ENCODE peak calls at places on chromosomes 6 and 20, in five cellular contexts. X is CD8-positive, alpha-beta T cell; N is fibroblast of the aortic adventitia; F is ovary; T is adipocyte. W is an unnamed sample.

GRCh38 chr6:73774311-73774766 is 78.3 kb downstream of the CD109 start:
- DNase-seq in F (no peak), X (no peak), N (peak; percentile 87), T (peak; percentile 85), W (no peak)

GRCh38 chr6:14108571-14109410 is 8.8 kb upstream of the CD83 start:
- DNase-seq in F (no peak), N (no peak), T (no peak), X (no peak), W (no peak)

GRCh38 chr6:168535711-168536110 is 94.7 kb downstream of the SMOC2 start:
- DNase-seq in X (no peak), N (no peak), T (no peak), F (no peak), W (no peak)

GRCh38 chr6:125943528-125944433 is 12.8 kb upstream of the HINT3 start:
- DNase-seq in X (no peak), N (no peak), F (no peak), T (no peak), W (no peak)

GRCh38 chr6:144351741-144352140 is 66.6 kb downstream of the UTRN start:
- DNase-seq in T (no peak), X (no peak), N (peak; percentile 54), F (no peak), W (no peak)

GRCh38 chr6:22421187-22421586 is 124.4 kb upstream of the PRL start:
- DNase-seq in T (peak; percentile 16), N (peak; percentile 20), X (no peak), F (no peak), W (no peak)

GRCh38 chr20:38127011-38127621 is 38.0 kb downstream of the TGM2 start:
- DNase-seq in F (no peak), T (peak; percentile 85), X (no peak), N (peak; percentile 82), W (no peak)

GRCh38 chr6:87472525-87473418 is at the start of gene SLC35A1:
- DNase-seq in F (peak; percentile 87), N (peak; percentile 84), T (peak; percentile 90), X (peak; percentile 73), W (no peak)

GRCh38 chr20:29876911-29877285 is 1380.6 kb upstream of the DEFB115 start:
- DNase-seq in T (no peak), X (no peak), N (no peak), F (no peak), W (peak; percentile 98)

GRCh38 chr20:49571553-49571835 is 3.6 kb upstream of the PTGIS start:
- DNase-seq in X (no peak), F (no peak), T (no peak), N (no peak), W (no peak)

GRCh38 chr6:8446391-8446790 is 11.0 kb upstream of the SLC35B3 start:
- DNase-seq in N (no peak), X (no peak), F (no peak), T (no peak), W (no peak)

GRCh38 chr6:15395087-15395486 is 149.2 kb downstream of the JARID2 start:
- DNase-seq in F (no peak), N (no peak), X (no peak), T (no peak), W (no peak)

GRCh38 chr6:25053875-25054371 is 118.2 kb upstream of the RIPOR2 start:
- DNase-seq in X (no peak), N (peak; percentile 77), F (no peak), T (peak; percentile 83), W (no peak)

GRCh38 chr6:114080891-114081510 is 110.1 kb upstream of the HDAC2 start:
- DNase-seq in X (no peak), T (peak; percentile 68), N (no peak), F (no peak), W (no peak)

GRCh38 chr6:73632346-73632745 is 21.4 kb downstream of the SLC17A5 start:
- DNase-seq in F (no peak), T (no peak), N (no peak), X (no peak), W (no peak)

GRCh38 chr6:7721654-7722053 is 4.2 kb upstream of the BMP6 start:
- DNase-seq in F (no peak), N (peak; percentile 69), X (no peak), T (peak; percentile 80), W (no peak)